ENCODE peak calls at places on chromosomes 11 and 22, in seven cellular contexts. P is GM23248, Z is PC-3, A is neural progenitor cell, O is fibroblast of lung, C is MM.1S, B is mammary epithelial cell. D is an unnamed sample.

GRCh38 chr11:65491614-65492386 is 7.0 kb upstream of the MALAT1 start:
- DNase-seq in P (peak), Z (peak), A (peak), O (peak), C (no peak), B (peak), D (no peak)

GRCh38 chr11:72483412-72484186 is 49.3 kb upstream of the CLPB start:
- DNase-seq in P (peak), Z (peak), A (no peak), O (peak), C (peak), B (peak), D (peak)

GRCh38 chr11:73404048-73404447 is 27.8 kb downstream of the RELT start:
- DNase-seq in P (peak), Z (peak), A (peak), O (peak), C (no peak), B (peak), D (peak)

GRCh38 chr11:122131126-122131525 is 15.1 kb upstream of the BLID start:
- DNase-seq in P (peak), Z (no peak), A (no peak), O (no peak), C (no peak), B (no peak), D (no peak)

GRCh38 chr22:49535126-49535525 is 292.5 kb downstream of the BRD1 start:
- DNase-seq in P (no peak), Z (no peak), A (no peak), O (no peak), C (no peak), B (no peak), D (no peak)

GRCh38 chr11:130726234-130726559 is 190.1 kb downstream of the SNX19 start:
- DNase-seq in P (peak), Z (no peak), A (no peak), O (peak), C (no peak), B (no peak), D (no peak)

GRCh38 chr22:30192427-30192826 is 54.1 kb downstream of the LIF start:
- DNase-seq in P (no peak), Z (peak), A (no peak), O (no peak), C (no peak), B (no peak), D (no peak)

GRCh38 chr11:134411887-134412507 is at the start of gene B3GAT1:
- DNase-seq in P (no peak), Z (no peak), A (peak), O (no peak), C (no peak), B (no peak), D (no peak)

GRCh38 chr22:20520093-20520511 is 12.7 kb downstream of the MED15 start:
- DNase-seq in P (peak), Z (no peak), A (no peak), O (peak), C (no peak), B (no peak), D (no peak)

GRCh38 chr22:44665115-44665514 is 36.9 kb upstream of the PRR5 start:
- DNase-seq in P (no peak), Z (no peak), A (peak), O (no peak), C (no peak), B (no peak), D (no peak)

GRCh38 chr11:122209619-122210377 is 93.8 kb upstream of the BLID start:
- DNase-seq in P (peak), Z (no peak), A (no peak), O (peak), C (no peak), B (no peak), D (no peak)

GRCh38 chr11:128720522-128720985 is 26.7 kb downstream of the FLI1 start:
- DNase-seq in P (no peak), Z (no peak), A (peak), O (no peak), C (peak), B (no peak), D (no peak)

GRCh38 chr22:31611065-31611760 is 50.8 kb downstream of the PISD start:
- DNase-seq in P (no peak), Z (no peak), A (no peak), O (peak), C (no peak), B (no peak), D (no peak)

GRCh38 chr11:720642-721346 is 14.8 kb downstream of the EPS8L2 start:
- DNase-seq in P (no peak), Z (peak), A (peak), O (peak), C (no peak), B (peak), D (no peak)

GRCh38 chr11:76314741-76315090 is 66.2 kb downstream of the THAP12 start:
- DNase-seq in P (peak), Z (peak), A (no peak), O (peak), C (no peak), B (peak), D (no peak)

GRCh38 chr11:12173111-12173510 is 62.7 kb downstream of the MICAL2 start:
- DNase-seq in P (no peak), Z (no peak), A (no peak), O (no peak), C (no peak), B (no peak), D (no peak)

GRCh38 chr11:12171921-12172320 is 61.5 kb downstream of the MICAL2 start:
- DNase-seq in P (no peak), Z (no peak), A (no peak), O (no peak), C (no peak), B (no peak), D (no peak)

GRCh38 chr11:12172493-12173013 is 62.2 kb downstream of the MICAL2 start:
- DNase-seq in P (no peak), Z (no peak), A (no peak), O (no peak), C (no peak), B (no peak), D (no peak)

GRCh38 chr11:12175694-12176241 is 65.4 kb downstream of the MICAL2 start:
- DNase-seq in P (peak), Z (peak), A (no peak), O (peak), C (peak), B (peak), D (no peak)

GRCh38 chr11:12174145-12175143 is 64.1 kb downstream of the MICAL2 start:
- DNase-seq in P (peak), Z (peak), A (no peak), O (no peak), C (peak), B (peak), D (no peak)
- H2AFZ ChIP-seq in P (no peak), Z (no peak), A (no peak), O (no peak), C (no peak), B (no peak), D (no peak)

GRCh38 chr11:118199135-118199534 is 22.7 kb upstream of the SCN2B start:
- DNase-seq in P (no peak), Z (no peak), A (no peak), O (no peak), C (no peak), B (no peak), D (no peak)

GRCh38 chr11:118200497-118200896 is 24.1 kb upstream of the SCN2B start:
- DNase-seq in P (no peak), Z (no peak), A (no peak), O (no peak), C (no peak), B (no peak), D (no peak)

GRCh38 chr11:118194835-118195627 is 18.6 kb upstream of the SCN2B start:
- DNase-seq in P (peak), Z (peak), A (no peak), O (peak), C (no peak), B (peak), D (no peak)

GRCh38 chr11:118200901-118201680 is 23.7 kb downstream of the JAML start:
- DNase-seq in P (no peak), Z (no peak), A (no peak), O (no peak), C (no peak), B (no peak), D (no peak)

GRCh38 chr11:118198370-118198769 is 21.9 kb upstream of the SCN2B start:
- DNase-seq in P (peak), Z (peak), A (peak), O (peak), C (peak), B (peak), D (peak)
- H3K4me3 ChIP-seq in P (peak), Z (peak), A (no peak), O (peak), C (peak), B (peak), D (no peak)

GRCh38 chr22:39245130-39246039 is 603 bp upstream of the PDGFB start:
- DNase-seq in P (no peak), Z (no peak), A (no peak), O (no peak), C (no peak), B (no peak), D (no peak)
- TF ChIP-seq EZH2 in P (no peak), Z (no peak), A (no peak), O (peak), C (no peak), B (no peak), D (no peak)

DNA sequence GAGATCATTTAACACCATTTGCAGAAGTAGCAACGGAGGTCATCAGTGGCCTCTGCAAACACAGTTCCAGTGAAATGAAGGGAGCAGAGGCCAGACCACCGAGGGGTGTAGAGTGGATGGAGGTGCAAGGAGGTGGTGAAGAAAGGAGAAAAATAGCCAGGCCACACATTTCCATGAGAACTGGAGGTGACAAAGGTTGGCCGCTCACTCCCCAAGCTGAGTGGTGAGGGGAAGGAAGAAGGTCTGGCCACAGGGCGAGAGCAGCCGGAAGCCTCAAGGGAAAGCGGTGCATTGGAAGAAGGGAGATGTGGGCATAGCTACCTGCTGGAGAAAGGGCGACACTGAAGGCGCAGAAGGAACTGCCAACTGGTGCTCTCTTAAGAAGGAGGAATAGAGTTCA is 20.1 kb upstream of the TMPRSS4 start:
- DNase-seq in P (no peak), Z (no peak), A (no peak), O (no peak), C (no peak), B (no peak), D (no peak)
- H2AFZ ChIP-seq in P (no peak), Z (no peak), A (no peak), O (no peak), C (no peak), B (no peak), D (no peak)

GRCh38 chr11:113477321-113477720 is 2.1 kb upstream of the DRD2 start:
- DNase-seq in P (no peak), Z (no peak), A (peak), O (no peak), C (no peak), B (no peak), D (no peak)

GRCh38 chr11:113473983-113474361 is 1.2 kb downstream of the DRD2 start:
- DNase-seq in P (no peak), Z (no peak), A (no peak), O (no peak), C (no peak), B (no peak), D (no peak)

GRCh38 chr11:113476553-113476952 is 1.4 kb upstream of the DRD2 start:
- DNase-seq in P (no peak), Z (no peak), A (no peak), O (no peak), C (no peak), B (no peak), D (no peak)

GRCh38 chr11:113475160-113475761 is at the start of gene DRD2:
- DNase-seq in P (peak), Z (no peak), A (peak), O (no peak), C (no peak), B (peak), D (no peak)

DNA sequence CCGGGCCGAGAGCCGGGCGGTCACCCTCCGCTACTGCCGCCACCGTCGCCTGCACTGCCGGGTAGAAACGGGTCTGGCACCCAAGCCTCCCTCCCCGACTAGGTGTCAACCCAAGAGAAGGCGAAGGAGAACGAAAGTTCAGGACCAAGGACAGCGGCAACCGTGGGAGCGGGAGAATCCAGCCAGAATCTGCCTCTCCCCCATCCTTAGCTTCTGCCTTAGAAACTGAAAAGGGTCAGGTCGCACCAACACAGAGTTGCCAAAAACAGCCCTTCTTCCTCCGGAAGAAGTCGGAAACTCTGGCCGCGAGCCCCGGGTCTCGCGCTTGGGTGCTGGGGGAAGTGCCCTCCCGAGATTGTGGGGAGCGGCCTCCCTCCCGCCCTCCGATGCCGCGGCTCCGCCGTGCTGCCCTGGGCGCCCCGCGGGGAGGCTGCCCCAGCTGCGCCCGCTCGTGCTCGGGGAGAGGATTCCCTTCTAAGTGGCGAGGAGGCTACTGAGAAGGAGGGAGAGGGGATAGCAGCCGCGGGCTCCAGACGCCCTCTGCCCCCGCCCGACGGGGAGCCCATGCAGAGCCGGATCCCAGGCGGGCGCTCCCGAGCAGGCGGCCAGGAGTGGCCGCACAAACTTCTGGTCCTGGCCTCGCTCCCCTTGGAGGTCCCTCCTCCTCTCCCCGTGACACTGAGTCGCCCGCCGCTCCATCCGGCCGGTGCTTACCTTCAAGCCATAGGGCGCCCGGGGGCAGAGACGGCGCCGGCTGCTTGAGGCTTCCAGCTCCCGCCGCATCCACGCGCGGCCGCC is 637 bp downstream of the DRD2 start:
- DNase-seq in P (peak), Z (peak), A (peak), O (peak), C (peak), B (peak), D (peak)
- H3K4me3 ChIP-seq in P (no peak), Z (peak), A (peak), O (no peak), C (peak), B (peak), D (no peak)

GRCh38 chr22:50604623-50605348 is 4.2 kb downstream of the MAPK8IP2 start:
- DNase-seq in P (no peak), Z (no peak), A (no peak), O (no peak), C (no peak), B (no peak), D (no peak)

GRCh38 chr22:50602338-50602700 is 1.7 kb downstream of the MAPK8IP2 start:
- DNase-seq in P (no peak), Z (no peak), A (no peak), O (no peak), C (no peak), B (no peak), D (no peak)

GRCh38 chr22:50603511-50604255 is 3.1 kb downstream of the MAPK8IP2 start:
- DNase-seq in P (no peak), Z (no peak), A (peak), O (no peak), C (no peak), B (no peak), D (no peak)

GRCh38 chr22:50605349-50606074 is 4.9 kb downstream of the MAPK8IP2 start:
- DNase-seq in P (no peak), Z (no peak), A (no peak), O (no peak), C (no peak), B (no peak), D (no peak)

DNA sequence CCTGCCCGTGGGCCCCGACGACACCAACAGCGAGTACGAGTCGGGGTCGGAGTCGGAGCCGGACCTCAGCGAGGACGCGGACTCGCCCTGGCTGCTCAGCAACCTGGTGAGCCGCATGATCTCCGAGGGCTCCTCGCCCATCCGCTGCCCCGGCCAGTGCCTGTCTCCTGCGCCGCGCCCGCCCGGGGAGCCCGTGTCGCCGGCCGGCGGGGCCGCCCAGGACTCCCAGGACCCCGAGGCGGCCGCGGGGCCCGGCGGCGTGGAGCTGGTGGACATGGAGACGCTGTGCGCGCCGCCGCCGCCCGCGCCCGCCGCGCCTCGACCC is 3.6 kb downstream of the MAPK8IP2 start:
- DNase-seq in P (no peak), Z (no peak), A (no peak), O (no peak), C (no peak), B (no peak), D (no peak)
- TF ChIP-seq EZH2 in P (no peak), Z (no peak), A (no peak), O (no peak), C (no peak), B (no peak), D (no peak)